ENCODE peak calls at places on chromosomes 2 and 18, in five cellular contexts. One of them, this sample, is unnamed.

GRCh38 chr2:215060851-215061541 is 77.4 kb downstream of the ABCA12 start:
- DNase-seq in IMR-90: no peak
- DNase-seq in tibial nerve: no peak
- DNase-seq in PC-3: no peak
- DNase-seq in stomach: no peak
- DNase-seq in this sample: no peak

GRCh38 chr2:240917684-240918257 is 11.6 kb downstream of the CROCC2 start:
- DNase-seq in IMR-90: no peak
- DNase-seq in tibial nerve: no peak
- DNase-seq in PC-3: no peak
- DNase-seq in stomach: no peak
- DNase-seq in this sample: peak

GRCh38 chr2:47043142-47043890 is 111.8 kb downstream of the STPG4 start:
- DNase-seq in IMR-90: peak
- DNase-seq in tibial nerve: peak
- DNase-seq in PC-3: peak
- DNase-seq in stomach: no peak
- DNase-seq in this sample: peak

GRCh38 chr2:226048625-226049024 is 649.1 kb downstream of the NYAP2 start:
- DNase-seq in IMR-90: peak
- DNase-seq in tibial nerve: no peak
- DNase-seq in PC-3: peak
- DNase-seq in stomach: no peak
- DNase-seq in this sample: no peak

GRCh38 chr18:13892098-13892497 is 23.2 kb downstream of the MC2R start:
- DNase-seq in IMR-90: no peak
- DNase-seq in tibial nerve: no peak
- DNase-seq in PC-3: no peak
- DNase-seq in stomach: no peak
- DNase-seq in this sample: no peak

GRCh38 chr18:7754725-7755181 is 187.6 kb downstream of the PTPRM start:
- DNase-seq in IMR-90: peak
- DNase-seq in tibial nerve: no peak
- DNase-seq in PC-3: no peak
- DNase-seq in stomach: no peak
- DNase-seq in this sample: no peak

GRCh38 chr18:58313491-58314032 is 269.5 kb downstream of the NEDD4L start:
- DNase-seq in IMR-90: no peak
- DNase-seq in tibial nerve: no peak
- DNase-seq in PC-3: peak
- DNase-seq in stomach: peak
- DNase-seq in this sample: no peak

GRCh38 chr2:33273479-33273878 is 203.0 kb upstream of the RASGRP3 start:
- DNase-seq in IMR-90: no peak
- DNase-seq in tibial nerve: no peak
- DNase-seq in PC-3: no peak
- DNase-seq in stomach: no peak
- DNase-seq in this sample: no peak

GRCh38 chr18:49726564-49726963 is 86.8 kb downstream of the ACAA2 start:
- DNase-seq in IMR-90: peak
- DNase-seq in tibial nerve: no peak
- DNase-seq in PC-3: no peak
- DNase-seq in stomach: no peak
- DNase-seq in this sample: no peak

GRCh38 chr2:120867290-120868231 is 131.9 kb downstream of the GLI2 start:
- DNase-seq in IMR-90: peak
- DNase-seq in tibial nerve: peak
- DNase-seq in PC-3: peak
- DNase-seq in stomach: peak
- DNase-seq in this sample: peak

GRCh38 chr18:27860011-27860410 is 316.9 kb downstream of the CDH2 start:
- DNase-seq in IMR-90: no peak
- DNase-seq in tibial nerve: no peak
- DNase-seq in PC-3: no peak
- DNase-seq in stomach: no peak
- DNase-seq in this sample: no peak

GRCh38 chr2:219180961-219181360 is 2.9 kb downstream of the RETREG2 start:
- DNase-seq in IMR-90: no peak
- DNase-seq in tibial nerve: no peak
- DNase-seq in PC-3: no peak
- DNase-seq in stomach: no peak
- DNase-seq in this sample: no peak

GRCh38 chr18:24011095-24011917 is 3.2 kb upstream of the TTC39C start:
- DNase-seq in IMR-90: no peak
- DNase-seq in tibial nerve: no peak
- DNase-seq in PC-3: no peak
- DNase-seq in stomach: no peak
- DNase-seq in this sample: no peak
- H3K4me3 ChIP-seq in IMR-90: no peak
- H3K4me3 ChIP-seq in tibial nerve: no peak
- H3K4me3 ChIP-seq in PC-3: no peak
- H3K4me3 ChIP-seq in stomach: no peak
- H3K4me3 ChIP-seq in this sample: no peak

GRCh38 chr18:69999671-70000070 is 52.0 kb upstream of the CD226 start:
- DNase-seq in IMR-90: no peak
- DNase-seq in tibial nerve: no peak
- DNase-seq in PC-3: no peak
- DNase-seq in stomach: no peak
- DNase-seq in this sample: no peak

GRCh38 chr18:69996417-69996816 is 48.7 kb upstream of the CD226 start:
- DNase-seq in IMR-90: no peak
- DNase-seq in tibial nerve: no peak
- DNase-seq in PC-3: no peak
- DNase-seq in stomach: no peak
- DNase-seq in this sample: no peak

GRCh38 chr18:69998523-69998987 is 50.9 kb upstream of the CD226 start:
- DNase-seq in IMR-90: no peak
- DNase-seq in tibial nerve: no peak
- DNase-seq in PC-3: no peak
- DNase-seq in stomach: no peak
- DNase-seq in this sample: no peak

GRCh38 chr18:69995774-69996173 is 48.1 kb upstream of the CD226 start:
- DNase-seq in IMR-90: no peak
- DNase-seq in tibial nerve: no peak
- DNase-seq in PC-3: no peak
- DNase-seq in stomach: no peak
- DNase-seq in this sample: no peak

DNA sequence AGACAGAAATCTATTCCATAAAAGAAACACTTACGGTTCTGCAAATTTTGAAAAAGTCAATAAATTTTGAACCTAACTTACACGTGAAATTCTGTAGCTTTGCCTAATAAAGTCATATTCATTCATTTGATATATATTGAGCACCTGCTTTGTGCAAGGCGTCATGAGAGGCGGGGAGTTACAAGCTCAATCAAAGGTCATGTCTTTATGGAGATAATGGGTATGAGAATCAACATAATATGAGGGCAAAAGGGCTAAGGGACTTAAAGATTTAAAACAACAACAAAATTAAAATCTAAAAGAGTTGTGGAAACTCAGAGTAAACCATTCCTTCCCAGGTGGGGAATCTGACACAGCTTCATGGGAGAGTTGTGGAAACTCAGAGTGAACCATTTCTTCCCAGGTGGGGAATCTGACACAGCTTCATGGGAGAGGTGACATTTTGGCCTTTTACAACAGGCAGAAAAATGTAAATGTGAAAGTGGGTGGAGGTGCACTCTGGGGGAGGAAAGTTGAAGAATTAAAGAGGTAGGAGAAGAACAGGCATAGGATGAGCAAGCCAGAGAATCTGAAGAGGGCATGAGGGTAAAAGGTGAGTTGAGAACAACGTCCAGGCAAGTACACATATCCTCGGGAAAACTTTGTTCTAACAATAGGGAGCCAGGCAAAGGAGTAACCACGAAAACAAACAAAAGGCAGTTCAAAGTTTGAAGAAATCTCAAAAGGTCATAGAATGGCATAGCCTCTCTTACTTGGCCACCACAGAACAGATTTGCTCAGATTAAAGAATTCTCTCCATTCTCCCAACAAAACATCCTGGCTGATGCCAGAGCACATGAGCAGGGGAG is 49.5 kb upstream of the CD226 start:
- DNase-seq in IMR-90: no peak
- DNase-seq in tibial nerve: no peak
- DNase-seq in PC-3: peak
- DNase-seq in stomach: no peak
- DNase-seq in this sample: no peak
- H3K4me3 ChIP-seq in IMR-90: no peak
- H3K4me3 ChIP-seq in tibial nerve: no peak
- H3K4me3 ChIP-seq in PC-3: no peak
- H3K4me3 ChIP-seq in stomach: no peak
- H3K4me3 ChIP-seq in this sample: no peak

DNA sequence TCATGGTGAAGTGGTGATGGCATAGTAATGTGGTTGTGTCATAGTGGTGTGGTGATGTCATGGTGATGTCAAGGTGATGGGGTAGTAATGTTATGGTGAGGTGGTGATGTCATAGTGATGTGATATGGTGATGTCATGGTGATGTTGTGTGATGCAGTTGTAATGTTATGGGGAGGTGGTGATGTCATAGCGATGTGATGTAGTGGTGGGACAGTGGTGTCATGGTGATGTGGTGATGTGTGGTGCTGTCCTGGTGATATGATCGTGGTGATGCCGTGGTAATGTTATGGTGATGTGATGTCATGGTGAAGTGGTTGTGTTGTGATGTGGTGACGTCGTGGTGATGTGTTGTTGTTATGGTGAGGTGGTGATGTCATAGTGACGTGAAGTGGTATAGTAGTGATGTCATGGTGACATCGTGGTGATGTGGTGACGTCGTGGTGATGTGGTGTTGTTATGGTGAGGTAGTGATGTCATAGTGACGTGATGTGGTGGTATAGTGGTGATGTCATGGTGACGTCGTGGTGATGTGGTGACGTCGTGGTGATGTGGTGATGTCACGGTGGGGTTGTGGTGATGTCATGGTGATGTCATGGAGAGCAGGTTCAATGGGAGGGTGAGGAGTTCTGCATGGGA is 242.7 kb upstream of the MYT1L start:
- DNase-seq in IMR-90: no peak
- DNase-seq in tibial nerve: no peak
- DNase-seq in PC-3: no peak
- DNase-seq in stomach: peak
- DNase-seq in this sample: no peak
- H3K4me3 ChIP-seq in IMR-90: no peak
- H3K4me3 ChIP-seq in tibial nerve: no peak
- H3K4me3 ChIP-seq in PC-3: no peak
- H3K4me3 ChIP-seq in stomach: no peak
- H3K4me3 ChIP-seq in this sample: no peak

DNA sequence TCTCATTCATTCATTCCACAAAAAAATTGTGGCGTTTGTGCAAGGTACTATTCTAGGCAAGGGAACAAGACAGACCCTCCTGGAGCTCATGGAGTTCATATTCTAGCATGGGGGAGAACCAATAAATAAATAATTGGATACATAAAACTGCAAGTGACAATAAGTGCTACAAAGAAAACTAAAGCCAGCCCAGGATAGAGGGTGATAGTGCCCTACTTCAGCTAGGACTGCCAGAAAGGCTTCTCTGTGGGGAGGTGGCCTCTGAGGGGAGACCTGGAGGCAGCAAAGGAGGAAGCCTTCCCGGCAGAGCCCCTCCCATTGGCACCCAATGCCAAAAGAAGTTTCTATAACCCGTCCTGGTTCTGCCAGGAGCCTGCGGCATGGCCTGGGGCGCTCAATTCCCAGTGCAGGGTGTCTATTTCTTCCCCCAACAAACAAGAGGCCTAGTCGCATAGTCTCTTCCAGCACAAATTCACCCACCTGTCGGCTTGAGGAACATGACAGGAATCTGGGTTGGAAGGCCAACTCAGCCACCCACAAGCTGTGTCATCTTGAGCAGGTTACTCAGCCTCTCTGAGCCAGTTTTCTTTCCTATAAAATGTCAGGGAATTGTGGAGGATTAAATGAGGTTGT is 94.4 kb downstream of the ZFP36L2 start:
- DNase-seq in IMR-90: no peak
- DNase-seq in tibial nerve: no peak
- DNase-seq in PC-3: peak
- DNase-seq in stomach: no peak
- DNase-seq in this sample: no peak
- H3K4me3 ChIP-seq in IMR-90: no peak
- H3K4me3 ChIP-seq in tibial nerve: no peak
- H3K4me3 ChIP-seq in PC-3: no peak
- H3K4me3 ChIP-seq in stomach: no peak
- H3K4me3 ChIP-seq in this sample: no peak

GRCh38 chr18:80245781-80246655 is 1.3 kb downstream of the PARD6G start:
- DNase-seq in IMR-90: no peak
- DNase-seq in tibial nerve: no peak
- DNase-seq in PC-3: no peak
- DNase-seq in stomach: no peak
- DNase-seq in this sample: peak
- H3K4me3 ChIP-seq in IMR-90: peak
- H3K4me3 ChIP-seq in tibial nerve: peak
- H3K4me3 ChIP-seq in PC-3: peak
- H3K4me3 ChIP-seq in stomach: peak
- H3K4me3 ChIP-seq in this sample: peak

DNA sequence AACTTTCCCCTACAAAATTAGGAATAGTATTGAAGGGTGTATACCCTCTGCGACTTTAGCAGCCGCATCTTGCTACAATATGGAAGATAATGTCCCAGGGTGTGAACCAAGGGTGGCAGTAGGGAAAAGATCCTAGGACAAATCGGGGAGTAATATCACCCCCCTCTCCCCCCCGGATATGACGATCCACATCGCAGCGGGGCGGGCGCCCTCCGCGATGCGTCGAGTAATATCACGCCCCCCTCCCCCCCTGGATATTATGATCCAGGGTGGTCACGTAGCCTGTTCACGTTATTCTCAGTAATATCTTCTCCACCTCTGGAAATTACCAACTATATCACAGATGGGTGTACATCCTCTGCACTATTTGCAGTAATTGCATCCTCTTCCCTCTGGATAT is 82.9 kb downstream of the DAPL1 start:
- DNase-seq in IMR-90: no peak
- DNase-seq in tibial nerve: no peak
- DNase-seq in PC-3: no peak
- DNase-seq in stomach: no peak
- DNase-seq in this sample: no peak
- H3K4me3 ChIP-seq in IMR-90: no peak
- H3K4me3 ChIP-seq in tibial nerve: no peak
- H3K4me3 ChIP-seq in PC-3: no peak
- H3K4me3 ChIP-seq in stomach: no peak
- H3K4me3 ChIP-seq in this sample: no peak

GRCh38 chr2:8627692-8628085 is 54.2 kb upstream of the ID2 start:
- DNase-seq in IMR-90: no peak
- DNase-seq in tibial nerve: no peak
- DNase-seq in PC-3: no peak
- DNase-seq in stomach: peak
- DNase-seq in this sample: no peak
- H3K4me3 ChIP-seq in IMR-90: no peak
- H3K4me3 ChIP-seq in tibial nerve: no peak
- H3K4me3 ChIP-seq in PC-3: no peak
- H3K4me3 ChIP-seq in stomach: no peak
- H3K4me3 ChIP-seq in this sample: no peak

This sample was measured in coronary artery.